ENCODE peak calls at places on chromosomes 2 and 18, in six cellular contexts. One of them, this sample, is unnamed.

GRCh38 chr2:239610457-239611221 is 209.8 kb upstream of the HDAC4 start:
- DNase-seq in fibroblast of mammary gland: no peak
- DNase-seq in mesenchymal stem cell: no peak
- DNase-seq in endodermal cell: no peak
- DNase-seq in gastrocnemius medialis: no peak
- DNase-seq in left ventricle myocardium inferior: no peak
- DNase-seq in this sample: no peak

GRCh38 chr2:121505005-121505404 is 25.7 kb upstream of the RNU4ATAC start:
- DNase-seq in gastrocnemius medialis: no peak
- DNase-seq in fibroblast of mammary gland: peak; percentile 86
- DNase-seq in left ventricle myocardium inferior: no peak
- DNase-seq in mesenchymal stem cell: peak; percentile 51
- DNase-seq in endodermal cell: no peak
- DNase-seq in this sample: no peak

GRCh38 chr2:137865954-137866540 is 98.2 kb upstream of the HNMT start:
- DNase-seq in mesenchymal stem cell: peak; percentile 54
- DNase-seq in gastrocnemius medialis: no peak
- DNase-seq in fibroblast of mammary gland: peak; percentile 58
- DNase-seq in endodermal cell: peak; percentile 89
- DNase-seq in left ventricle myocardium inferior: no peak
- DNase-seq in this sample: peak; percentile 5

GRCh38 chr2:17543848-17544645 is 3.6 kb downstream of the VSNL1 start:
- DNase-seq in mesenchymal stem cell: peak; percentile 28
- DNase-seq in endodermal cell: no peak
- DNase-seq in gastrocnemius medialis: no peak
- DNase-seq in left ventricle myocardium inferior: no peak
- DNase-seq in fibroblast of mammary gland: peak; percentile 52
- DNase-seq in this sample: no peak

GRCh38 chr18:48338915-48339314 is 70.3 kb downstream of the ZBTB7C start:
- DNase-seq in left ventricle myocardium inferior: no peak
- DNase-seq in fibroblast of mammary gland: no peak
- DNase-seq in gastrocnemius medialis: no peak
- DNase-seq in mesenchymal stem cell: no peak
- DNase-seq in endodermal cell: no peak
- DNase-seq in this sample: no peak

GRCh38 chr2:110904410-110905148 is 172.2 kb downstream of the ACOXL start:
- DNase-seq in left ventricle myocardium inferior: no peak
- DNase-seq in endodermal cell: no peak
- DNase-seq in fibroblast of mammary gland: no peak
- DNase-seq in gastrocnemius medialis: no peak
- DNase-seq in mesenchymal stem cell: no peak
- DNase-seq in this sample: no peak

GRCh38 chr2:217625475-217626245 is 377.1 kb downstream of the TNS1 start:
- DNase-seq in gastrocnemius medialis: no peak
- DNase-seq in mesenchymal stem cell: peak; percentile 43
- DNase-seq in endodermal cell: no peak
- DNase-seq in left ventricle myocardium inferior: no peak
- DNase-seq in fibroblast of mammary gland: peak; percentile 47
- DNase-seq in this sample: no peak

GRCh38 chr18:11004294-11004693 is 145.1 kb downstream of the PIEZO2 start:
- DNase-seq in mesenchymal stem cell: peak; percentile 72
- DNase-seq in gastrocnemius medialis: no peak
- DNase-seq in left ventricle myocardium inferior: no peak
- DNase-seq in fibroblast of mammary gland: peak; percentile 21
- DNase-seq in endodermal cell: no peak
- DNase-seq in this sample: no peak

GRCh38 chr2:150911766-150912280 is 349.8 kb downstream of the RBM43 start:
- DNase-seq in endodermal cell: peak; percentile 49
- DNase-seq in mesenchymal stem cell: peak; percentile 85
- DNase-seq in gastrocnemius medialis: peak; percentile 48
- DNase-seq in left ventricle myocardium inferior: peak; percentile 35
- DNase-seq in fibroblast of mammary gland: peak; percentile 97
- DNase-seq in this sample: peak; percentile 18

GRCh38 chr2:108927936-108928659 is 60.9 kb downstream of the EDAR start:
- DNase-seq in fibroblast of mammary gland: peak; percentile 58
- DNase-seq in left ventricle myocardium inferior: no peak
- DNase-seq in mesenchymal stem cell: peak; percentile 57
- DNase-seq in endodermal cell: peak; percentile 83
- DNase-seq in gastrocnemius medialis: no peak
- DNase-seq in this sample: no peak

GRCh38 chr18:44182363-44182762 is 498.3 kb upstream of the SETBP1 start:
- DNase-seq in endodermal cell: no peak
- DNase-seq in mesenchymal stem cell: no peak
- DNase-seq in left ventricle myocardium inferior: no peak
- DNase-seq in gastrocnemius medialis: no peak
- DNase-seq in fibroblast of mammary gland: no peak
- DNase-seq in this sample: no peak

GRCh38 chr2:135532581-135532980 is 1.3 kb downstream of the R3HDM1 start:
- DNase-seq in fibroblast of mammary gland: peak; percentile 6
- DNase-seq in gastrocnemius medialis: no peak
- DNase-seq in mesenchymal stem cell: peak; percentile 6
- DNase-seq in endodermal cell: no peak
- DNase-seq in left ventricle myocardium inferior: no peak
- DNase-seq in this sample: no peak

GRCh38 chr2:234496835-234497591 is at the start of gene ARL4C:
- DNase-seq in left ventricle myocardium inferior: peak; percentile 64
- DNase-seq in mesenchymal stem cell: peak; percentile 82
- DNase-seq in fibroblast of mammary gland: peak; percentile 31
- DNase-seq in endodermal cell: peak; percentile 93
- DNase-seq in gastrocnemius medialis: peak; percentile 43
- DNase-seq in this sample: peak; percentile 77

GRCh38 chr2:120383631-120384477 is 37.9 kb downstream of the INHBB start:
- DNase-seq in gastrocnemius medialis: no peak
- DNase-seq in left ventricle myocardium inferior: peak; percentile 6
- DNase-seq in fibroblast of mammary gland: no peak
- DNase-seq in endodermal cell: peak; percentile 58
- DNase-seq in mesenchymal stem cell: no peak
- DNase-seq in this sample: no peak

GRCh38 chr18:56748698-56749268 is 97.6 kb downstream of the WDR7 start:
- DNase-seq in gastrocnemius medialis: no peak
- DNase-seq in mesenchymal stem cell: peak; percentile 57
- DNase-seq in fibroblast of mammary gland: peak; percentile 60
- DNase-seq in left ventricle myocardium inferior: no peak
- DNase-seq in endodermal cell: no peak
- DNase-seq in this sample: no peak

GRCh38 chr2:159755788-159756187 is 42.2 kb downstream of the CD302 start:
- DNase-seq in gastrocnemius medialis: no peak
- DNase-seq in mesenchymal stem cell: peak; percentile 40
- DNase-seq in endodermal cell: peak; percentile 67
- DNase-seq in left ventricle myocardium inferior: no peak
- DNase-seq in fibroblast of mammary gland: peak; percentile 38
- DNase-seq in this sample: no peak

GRCh38 chr2:74767618-74768017 is 66.3 kb upstream of the HK2 start:
- DNase-seq in fibroblast of mammary gland: no peak
- DNase-seq in endodermal cell: no peak
- DNase-seq in left ventricle myocardium inferior: no peak
- DNase-seq in gastrocnemius medialis: no peak
- DNase-seq in mesenchymal stem cell: no peak
- DNase-seq in this sample: no peak

GRCh38 chr2:75157435-75157834 is 41.9 kb downstream of the TACR1 start:
- DNase-seq in endodermal cell: no peak
- DNase-seq in left ventricle myocardium inferior: no peak
- DNase-seq in gastrocnemius medialis: no peak
- DNase-seq in mesenchymal stem cell: no peak
- DNase-seq in fibroblast of mammary gland: peak; percentile 18
- DNase-seq in this sample: no peak

GRCh38 chr2:117470311-117471095 is 344.0 kb upstream of the DDX18 start:
- DNase-seq in fibroblast of mammary gland: peak; percentile 2
- DNase-seq in endodermal cell: peak; percentile 88
- DNase-seq in left ventricle myocardium inferior: no peak
- DNase-seq in gastrocnemius medialis: no peak
- DNase-seq in mesenchymal stem cell: peak; percentile 44
- DNase-seq in this sample: no peak

GRCh38 chr2:112474844-112475486 is 7.0 kb upstream of the TTL start:
- DNase-seq in fibroblast of mammary gland: peak; percentile 71
- DNase-seq in mesenchymal stem cell: no peak
- DNase-seq in endodermal cell: no peak
- DNase-seq in gastrocnemius medialis: no peak
- DNase-seq in left ventricle myocardium inferior: no peak
- DNase-seq in this sample: no peak

GRCh38 chr2:8549942-8550341 is 131.9 kb upstream of the ID2 start:
- DNase-seq in endodermal cell: no peak
- DNase-seq in gastrocnemius medialis: no peak
- DNase-seq in mesenchymal stem cell: no peak
- DNase-seq in fibroblast of mammary gland: no peak
- DNase-seq in left ventricle myocardium inferior: no peak
- DNase-seq in this sample: no peak

GRCh38 chr18:61360440-61361383 is 27.5 kb downstream of the CDH20 start:
- DNase-seq in endodermal cell: no peak
- DNase-seq in gastrocnemius medialis: no peak
- DNase-seq in left ventricle myocardium inferior: no peak
- DNase-seq in mesenchymal stem cell: no peak
- DNase-seq in fibroblast of mammary gland: no peak
- DNase-seq in this sample: no peak

GRCh38 chr2:45578056-45578843 is 32.8 kb downstream of the SRBD1 start:
- DNase-seq in mesenchymal stem cell: peak; percentile 45
- DNase-seq in fibroblast of mammary gland: peak; percentile 54
- DNase-seq in endodermal cell: peak; percentile 59
- DNase-seq in gastrocnemius medialis: no peak
- DNase-seq in left ventricle myocardium inferior: no peak
- DNase-seq in this sample: no peak

GRCh38 chr2:91477731-91478672 is 2786.5 kb downstream of the RPIA start:
- DNase-seq in mesenchymal stem cell: peak; percentile 27
- DNase-seq in left ventricle myocardium inferior: peak; percentile 37
- DNase-seq in fibroblast of mammary gland: no peak
- DNase-seq in gastrocnemius medialis: no peak
- DNase-seq in endodermal cell: peak; percentile 38
- DNase-seq in this sample: peak; percentile 42

GRCh38 chr2:212193066-212193465 is 345.5 kb downstream of the ERBB4 start:
- DNase-seq in fibroblast of mammary gland: no peak
- DNase-seq in endodermal cell: no peak
- DNase-seq in gastrocnemius medialis: no peak
- DNase-seq in mesenchymal stem cell: no peak
- DNase-seq in left ventricle myocardium inferior: no peak
- DNase-seq in this sample: no peak

GRCh38 chr2:27320958-27321543 is 1.8 kb downstream of the MPV17 start:
- DNase-seq in endodermal cell: peak; percentile 89
- DNase-seq in left ventricle myocardium inferior: peak; percentile 71
- DNase-seq in gastrocnemius medialis: peak; percentile 91
- DNase-seq in mesenchymal stem cell: peak; percentile 98
- DNase-seq in fibroblast of mammary gland: peak; percentile 100
- DNase-seq in this sample: peak; percentile 76

GRCh38 chr2:25587361-25587760 is 86.0 kb downstream of the DTNB start:
- DNase-seq in left ventricle myocardium inferior: no peak
- DNase-seq in mesenchymal stem cell: peak; percentile 47
- DNase-seq in fibroblast of mammary gland: peak; percentile 37
- DNase-seq in endodermal cell: no peak
- DNase-seq in gastrocnemius medialis: no peak
- DNase-seq in this sample: no peak

GRCh38 chr2:218387369-218388194 is 5.5 kb downstream of the SLC11A1 start:
- DNase-seq in endodermal cell: peak; percentile 93
- DNase-seq in fibroblast of mammary gland: peak; percentile 77
- DNase-seq in left ventricle myocardium inferior: no peak
- DNase-seq in gastrocnemius medialis: no peak
- DNase-seq in mesenchymal stem cell: peak; percentile 96
- DNase-seq in this sample: peak; percentile 49

GRCh38 chr2:223008936-223009335 is 43.1 kb upstream of the KCNE4 start:
- DNase-seq in mesenchymal stem cell: no peak
- DNase-seq in fibroblast of mammary gland: peak; percentile 56
- DNase-seq in endodermal cell: no peak
- DNase-seq in gastrocnemius medialis: no peak
- DNase-seq in left ventricle myocardium inferior: no peak
- DNase-seq in this sample: no peak

GRCh38 chr18:32455346-32455745 is 15.3 kb downstream of the GAREM1 start:
- DNase-seq in mesenchymal stem cell: no peak
- DNase-seq in fibroblast of mammary gland: no peak
- DNase-seq in left ventricle myocardium inferior: no peak
- DNase-seq in gastrocnemius medialis: no peak
- DNase-seq in endodermal cell: no peak
- DNase-seq in this sample: no peak
- H3K4me3 ChIP-seq in mesenchymal stem cell: no peak overlapping the region
- H3K4me3 ChIP-seq in fibroblast of mammary gland: no peak overlapping the region
- H3K4me3 ChIP-seq in left ventricle myocardium inferior: no peak overlapping the region
- H3K4me3 ChIP-seq in gastrocnemius medialis: no peak overlapping the region
- H3K4me3 ChIP-seq in endodermal cell: no peak overlapping the region
- H3K4me3 ChIP-seq in this sample: no peak overlapping the region

GRCh38 chr2:172465417-172466334 is 38.3 kb downstream of the ITGA6 start:
- DNase-seq in endodermal cell: peak; percentile 85
- DNase-seq in left ventricle myocardium inferior: peak; percentile 29
- DNase-seq in mesenchymal stem cell: peak; percentile 85
- DNase-seq in gastrocnemius medialis: peak; percentile 26
- DNase-seq in fibroblast of mammary gland: peak; percentile 84
- DNase-seq in this sample: peak; percentile 73
- H3K4me3 ChIP-seq in endodermal cell: no peak overlapping the region
- H3K4me3 ChIP-seq in left ventricle myocardium inferior: peak overlapping the region; percentile 47
- H3K4me3 ChIP-seq in mesenchymal stem cell: no peak overlapping the region
- H3K4me3 ChIP-seq in gastrocnemius medialis: no peak overlapping the region
- H3K4me3 ChIP-seq in fibroblast of mammary gland: peak overlapping the region; percentile 27
- H3K4me3 ChIP-seq in this sample: no peak overlapping the region

DNA sequence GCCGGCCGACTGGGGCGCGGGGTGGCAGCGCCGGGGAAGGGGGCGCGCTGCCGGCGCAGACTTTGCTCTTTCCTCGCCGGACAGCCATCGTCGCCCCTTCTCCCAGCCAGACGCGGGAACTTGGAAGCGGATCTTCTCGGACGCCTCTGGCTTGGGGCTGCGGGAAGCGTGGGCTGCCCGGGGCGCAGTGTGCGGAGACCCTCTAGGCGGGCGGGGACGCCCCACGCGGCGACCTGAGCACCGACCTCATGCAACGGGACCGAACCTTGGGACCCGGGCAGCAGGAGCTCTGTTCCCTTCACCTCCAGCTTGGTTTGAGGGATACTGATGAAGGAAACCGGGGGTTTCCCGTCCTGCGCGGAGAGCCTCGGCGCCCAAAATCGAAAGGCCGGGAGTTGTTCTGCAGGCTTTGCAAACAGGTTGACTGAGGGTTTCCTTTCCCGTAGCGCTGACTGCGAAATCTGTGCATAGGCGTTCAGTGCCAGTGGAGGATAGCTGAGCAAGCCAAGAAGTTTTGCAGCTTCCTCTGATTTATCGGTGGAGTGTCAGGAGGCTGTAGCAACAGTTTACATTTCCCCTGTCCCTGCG is 485 bp downstream of the THSD7B start:
- DNase-seq in gastrocnemius medialis: no peak
- DNase-seq in endodermal cell: peak; percentile 70
- DNase-seq in mesenchymal stem cell: no peak
- DNase-seq in left ventricle myocardium inferior: no peak
- DNase-seq in fibroblast of mammary gland: no peak
- DNase-seq in this sample: peak; percentile 7
- H3K4me3 ChIP-seq in gastrocnemius medialis: peak overlapping the region; percentile 40
- H3K4me3 ChIP-seq in endodermal cell: peak overlapping the region; percentile 82
- H3K4me3 ChIP-seq in mesenchymal stem cell: peak overlapping the region; percentile 50
- H3K4me3 ChIP-seq in left ventricle myocardium inferior: peak overlapping the region; percentile 68
- H3K4me3 ChIP-seq in fibroblast of mammary gland: no peak overlapping the region
- H3K4me3 ChIP-seq in this sample: peak overlapping the region; percentile 50

GRCh38 chr2:42100696-42101585 is 53.1 kb downstream of the PKDCC start:
- DNase-seq in mesenchymal stem cell: peak; percentile 81
- DNase-seq in endodermal cell: peak; percentile 87
- DNase-seq in gastrocnemius medialis: no peak
- DNase-seq in fibroblast of mammary gland: peak; percentile 32
- DNase-seq in left ventricle myocardium inferior: peak; percentile 64
- DNase-seq in this sample: peak; percentile 72
- H3K4me3 ChIP-seq in mesenchymal stem cell: no peak overlapping the region
- H3K4me3 ChIP-seq in endodermal cell: no peak overlapping the region
- H3K4me3 ChIP-seq in gastrocnemius medialis: peak overlapping the region; percentile 51
- H3K4me3 ChIP-seq in fibroblast of mammary gland: no peak overlapping the region
- H3K4me3 ChIP-seq in left ventricle myocardium inferior: peak overlapping the region; percentile 66
- H3K4me3 ChIP-seq in this sample: peak overlapping the region; percentile 55

This sample was measured in heart right ventricle.